ENCODE peak calls at places on chromosomes 16 and 17, in six cellular contexts. E is H9; G is heart left ventricle; Z is suprapubic skin; D is spleen; O is naive thymus-derived CD4-positive, alpha-beta T cell. K is an unnamed sample. For H3K4me1, the result is how much of the 10 kb centered on the place peaks cover.

GRCh38 chr16:35298460-35299243 is 1839.2 kb downstream of the TP53TG3F start:
- DNase-seq in E (no peak), G (no peak), Z (no peak), D (no peak), O (no peak), K (no peak)

GRCh38 chr17:33521784-33522183 is 228.7 kb upstream of the ASIC2 start:
- DNase-seq in E (peak), G (no peak), Z (no peak), D (no peak), O (no peak), K (no peak)

GRCh38 chr17:77324227-77324626 is 183.5 kb downstream of the SEC14L1 start:
- DNase-seq in E (peak), G (no peak), Z (peak), D (peak), O (no peak), K (no peak)

GRCh38 chr16:51353055-51353454 is 202.0 kb upstream of the SALL1 start:
- DNase-seq in E (no peak), G (no peak), Z (no peak), D (no peak), O (no peak), K (no peak)

GRCh38 chr16:86868746-86869145 is 290.4 kb downstream of the FOXL1 start:
- DNase-seq in E (no peak), G (no peak), Z (no peak), D (peak), O (no peak), K (no peak)

GRCh38 chr17:64174686-64175456 is 44.9 kb upstream of the ERN1 start:
- DNase-seq in E (no peak), G (no peak), Z (no peak), D (no peak), O (no peak), K (no peak)

GRCh38 chr16:89548344-89549006 is 12.0 kb upstream of the RPL13 start:
- DNase-seq in E (no peak), G (no peak), Z (no peak), D (no peak), O (no peak), K (no peak)

GRCh38 chr17:63475491-63476412 is 1.1 kb upstream of the ACE start:
- DNase-seq in E (no peak), G (no peak), Z (no peak), D (peak), O (no peak), K (no peak)

GRCh38 chr16:83960521-83961249 is 7.4 kb upstream of the NECAB2 start:
- DNase-seq in E (no peak), G (no peak), Z (no peak), D (no peak), O (no peak), K (no peak)

GRCh38 chr17:51796026-51796425 is 362.5 kb downstream of the CA10 start:
- DNase-seq in E (no peak), G (no peak), Z (no peak), D (no peak), O (no peak), K (no peak)

GRCh38 chr17:62862251-62862650 is 54.1 kb upstream of the MARCHF10 start:
- DNase-seq in E (no peak), G (no peak), Z (no peak), D (no peak), O (no peak), K (no peak)

GRCh38 chr17:29143894-29144293 is 36.3 kb downstream of the MYO18A start:
- DNase-seq in E (peak), G (no peak), Z (no peak), D (no peak), O (no peak), K (no peak)

GRCh38 chr17:73430848-73431247 is 119.0 kb upstream of the CDC42EP4 start:
- DNase-seq in E (peak), G (no peak), Z (no peak), D (peak), O (no peak), K (no peak)

GRCh38 chr16:88459366-88460055 is 6.4 kb downstream of the ZFPM1 start:
- DNase-seq in E (no peak), G (no peak), Z (no peak), D (no peak), O (no peak), K (no peak)

GRCh38 chr17:7897773-7898172 is 9.2 kb downstream of the CHD3 start:
- DNase-seq in E (peak), G (no peak), Z (no peak), D (no peak), O (peak), K (no peak)

GRCh38 chr17:48587276-48588073 is 2.6 kb downstream of the HOXB3 start:
- DNase-seq in E (no peak), G (no peak), Z (no peak), D (no peak), O (no peak), K (no peak)

GRCh38 chr17:48586355-48586924 is 3.6 kb downstream of the HOXB3 start:
- DNase-seq in E (no peak), G (no peak), Z (no peak), D (no peak), O (no peak), K (no peak)

GRCh38 chr17:48589060-48589830 is 796 bp downstream of the HOXB3 start:
- DNase-seq in E (no peak), G (no peak), Z (no peak), D (no peak), O (no peak), K (no peak)

GRCh38 chr17:48588519-48588918 is 1.5 kb downstream of the HOXB3 start:
- DNase-seq in E (no peak), G (no peak), Z (no peak), D (no peak), O (no peak), K (no peak)

GRCh38 chr17:48588074-48588415 is 2.0 kb downstream of the HOXB3 start:
- DNase-seq in E (no peak), G (no peak), Z (no peak), D (no peak), O (no peak), K (no peak)
- H3K27ac ChIP-seq in E (no peak), G (no peak), Z (peak), D (peak), O (no peak), K (no peak)

GRCh38 chr17:74994440-74994839 is 7.0 kb downstream of the CDR2L start:
- DNase-seq in E (no peak), G (no peak), Z (no peak), D (no peak), O (no peak), K (no peak)

GRCh38 chr17:74992223-74992622 is 4.8 kb downstream of the CDR2L start:
- DNase-seq in E (no peak), G (no peak), Z (no peak), D (no peak), O (no peak), K (no peak)

GRCh38 chr17:74987909-74988711 is 678 bp downstream of the CDR2L start:
- DNase-seq in E (peak), G (peak), Z (peak), D (peak), O (peak), K (peak)

GRCh38 chr17:74987418-74987908 is at the start of gene CDR2L:
- DNase-seq in E (peak), G (peak), Z (peak), D (peak), O (peak), K (peak)

DNA sequence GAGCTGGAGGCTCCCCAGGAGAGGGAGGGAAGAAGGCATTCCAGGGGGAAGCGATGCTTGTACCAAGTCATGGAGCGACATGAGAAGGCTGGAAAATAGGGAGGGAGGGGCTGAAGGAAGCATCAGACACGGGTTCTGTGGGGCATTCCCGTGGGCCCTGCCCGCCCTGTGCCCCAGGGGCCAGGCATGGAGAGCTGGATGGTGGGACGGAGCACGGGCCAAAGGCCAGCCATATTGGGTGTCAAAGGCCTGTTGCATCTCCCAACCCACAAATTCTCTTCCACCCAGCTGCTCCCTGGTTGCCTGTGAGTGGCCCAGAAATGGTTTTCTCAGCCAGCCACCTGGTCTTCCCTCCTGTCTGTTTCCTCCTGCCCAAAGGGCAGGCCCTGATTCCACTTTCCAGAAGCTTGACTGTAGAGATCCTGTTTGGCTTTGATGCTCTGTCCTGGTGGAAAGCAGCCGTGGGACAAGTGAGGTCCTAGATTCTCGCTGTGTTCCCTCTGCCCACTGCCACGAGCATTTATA is 3.2 kb downstream of the CDR2L start:
- DNase-seq in E (no peak), G (no peak), Z (no peak), D (no peak), O (no peak), K (no peak)
- H3K4me1 ChIP-seq in E (under half), G (under half), Z (half or more), D (under half), O (under half), K (under half)

GRCh38 chr17:35051579-35052239 is 11.8 kb downstream of the RFFL start:
- DNase-seq in E (no peak), G (no peak), Z (no peak), D (no peak), O (no peak), K (no peak)
- H3K27ac ChIP-seq in E (no peak), G (peak), Z (peak), D (peak), O (peak), K (peak)

DNA sequence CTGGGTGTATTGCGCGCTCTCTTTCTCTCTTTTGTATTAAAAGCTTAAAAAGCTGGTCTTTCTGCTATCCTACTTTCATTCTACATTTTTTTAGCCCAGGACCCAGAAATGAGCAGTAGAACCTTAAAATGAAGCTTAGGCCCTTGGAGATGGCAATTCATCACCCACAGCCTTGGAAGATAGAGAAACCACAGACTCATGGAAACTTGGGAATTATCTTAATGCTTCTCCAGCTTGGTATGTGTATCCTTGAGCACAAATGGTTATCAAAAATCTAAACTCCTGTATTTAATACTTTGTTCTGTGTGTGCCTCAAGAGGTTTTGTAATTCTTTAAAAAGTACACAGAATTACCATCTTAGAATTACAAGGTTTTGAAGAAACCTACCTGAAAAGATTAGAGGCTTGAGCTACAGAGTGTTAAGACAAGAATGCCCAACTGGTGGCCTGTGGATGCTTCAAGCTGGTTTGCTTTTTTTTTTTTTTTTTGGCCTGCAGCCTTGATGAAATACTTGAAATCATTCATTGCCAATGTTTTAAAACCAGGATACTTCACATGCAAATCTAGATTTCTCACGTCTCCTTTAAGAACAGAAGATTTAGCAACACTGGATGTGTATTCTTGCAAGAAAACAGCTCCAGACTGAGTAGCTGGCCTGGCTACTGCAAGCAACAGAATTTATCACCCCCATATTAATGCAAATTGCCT is 105.0 kb downstream of the XYLT1 start:
- DNase-seq in E (no peak), G (no peak), Z (no peak), D (no peak), O (no peak), K (no peak)
- H3K4me1 ChIP-seq in E (under half), G (under half), Z (half or more), D (under half), O (half or more), K (half or more)

GRCh38 chr17:46163929-46164594 is 29.2 kb downstream of the KANSL1 start:
- DNase-seq in E (no peak), G (no peak), Z (no peak), D (no peak), O (no peak), K (no peak)
- H3K27ac ChIP-seq in E (no peak), G (no peak), Z (no peak), D (no peak), O (no peak), K (no peak)

DNA sequence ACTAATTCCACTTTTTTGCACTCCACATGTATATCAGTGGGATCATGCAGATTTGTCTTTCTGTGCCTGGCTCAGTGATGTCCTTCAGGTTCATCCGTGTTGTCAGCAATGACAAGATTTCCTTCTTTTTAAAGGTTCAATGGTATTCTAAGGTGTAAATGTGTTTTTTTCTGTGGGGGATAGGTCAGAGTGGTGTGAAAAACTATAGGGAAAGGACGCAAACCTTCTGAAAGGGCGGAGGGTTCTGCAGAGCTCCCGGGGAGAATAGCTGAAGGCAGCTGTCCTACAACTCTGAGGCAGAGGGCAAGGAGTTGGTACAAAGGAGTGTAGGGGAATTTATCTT is 21.9 kb upstream of the CSNK1D start:
- DNase-seq in E (no peak), G (no peak), Z (no peak), D (no peak), O (no peak), K (no peak)
- H3K4me1 ChIP-seq in E (under half), G (under half), Z (half or more), D (under half), O (under half), K (under half)

GRCh38 chr16:4481965-4482364 is 5.8 kb downstream of the HMOX2 start:
- DNase-seq in E (no peak), G (no peak), Z (no peak), D (no peak), O (no peak), K (no peak)
- H3K27ac ChIP-seq in E (no peak), G (peak), Z (no peak), D (peak), O (peak), K (no peak)

GRCh38 chr16:70692130-70692470 is 6.2 kb upstream of the MTSS2 start:
- DNase-seq in E (no peak), G (no peak), Z (no peak), D (no peak), O (no peak), K (no peak)
- H3K4me1 ChIP-seq in E (under half), G (half or more), Z (half or more), D (under half), O (under half), K (under half)

DNA sequence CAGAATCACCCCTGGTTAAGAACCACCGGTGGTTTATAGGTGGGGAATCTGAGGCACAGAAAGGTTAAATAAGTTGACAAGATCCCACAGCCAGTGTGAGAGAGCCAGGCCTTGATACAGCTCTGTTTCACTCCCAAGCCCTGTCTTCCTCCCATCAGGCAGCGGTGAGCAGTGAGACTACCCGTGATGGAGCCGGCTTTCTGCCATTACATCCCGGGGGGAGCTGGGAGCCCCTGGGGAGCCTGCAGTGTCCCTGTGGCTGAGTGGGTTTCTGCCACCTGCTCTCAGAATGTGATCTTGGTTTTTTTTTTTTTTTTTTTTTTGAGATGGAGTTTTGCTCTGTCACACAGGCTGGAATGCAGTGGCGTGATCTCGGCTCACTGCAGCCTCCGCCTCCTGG is 66.4 kb downstream of the ABCC1 start:
- DNase-seq in E (no peak), G (no peak), Z (no peak), D (no peak), O (no peak), K (no peak)
- H3K27ac ChIP-seq in E (no peak), G (no peak), Z (no peak), D (no peak), O (no peak), K (no peak)